ENCODE peak calls at places on chromosomes 7 and 10, in five cellular contexts. One of them, this sample, is unnamed.

GRCh38 chr7:105014725-105015630 is 973 bp downstream of the KMT2E start:
- DNase-seq in RWPE1: peak
- DNase-seq in cardiac muscle cell: peak
- DNase-seq in fibroblast of lung: peak
- DNase-seq in upper lobe of left lung: no peak
- DNase-seq in this sample: peak

GRCh38 chr7:151876112-151876898 is 610 bp downstream of the PRKAG2 start:
- DNase-seq in RWPE1: peak
- DNase-seq in upper lobe of left lung: peak
- DNase-seq in cardiac muscle cell: peak
- DNase-seq in fibroblast of lung: peak
- DNase-seq in this sample: peak

GRCh38 chr10:5446390-5446926 is 34.1 kb downstream of the NET1 start:
- DNase-seq in upper lobe of left lung: peak
- DNase-seq in RWPE1: peak
- DNase-seq in fibroblast of lung: peak
- DNase-seq in cardiac muscle cell: peak
- DNase-seq in this sample: peak

GRCh38 chr10:23868121-23868520 is 340.8 kb upstream of the KIAA1217 start:
- DNase-seq in RWPE1: no peak
- DNase-seq in cardiac muscle cell: no peak
- DNase-seq in upper lobe of left lung: no peak
- DNase-seq in fibroblast of lung: no peak
- DNase-seq in this sample: no peak

GRCh38 chr10:4174197-4174596 is 389.2 kb upstream of the KLF6 start:
- DNase-seq in upper lobe of left lung: no peak
- DNase-seq in RWPE1: no peak
- DNase-seq in fibroblast of lung: no peak
- DNase-seq in cardiac muscle cell: no peak
- DNase-seq in this sample: no peak

GRCh38 chr7:43592321-43592720 is 9.4 kb downstream of the STK17A start:
- DNase-seq in cardiac muscle cell: no peak
- DNase-seq in fibroblast of lung: no peak
- DNase-seq in upper lobe of left lung: no peak
- DNase-seq in RWPE1: no peak
- DNase-seq in this sample: no peak

GRCh38 chr7:831596-832291 is 532 bp upstream of the SUN1 start:
- DNase-seq in RWPE1: peak
- DNase-seq in cardiac muscle cell: peak
- DNase-seq in fibroblast of lung: peak
- DNase-seq in upper lobe of left lung: no peak
- DNase-seq in this sample: no peak

GRCh38 chr7:93043393-93043985 is 74.3 kb downstream of the SAMD9 start:
- DNase-seq in RWPE1: peak
- DNase-seq in cardiac muscle cell: peak
- DNase-seq in upper lobe of left lung: peak
- DNase-seq in fibroblast of lung: peak
- DNase-seq in this sample: peak

GRCh38 chr10:127906548-127907377 is at the start of gene PTPRE:
- DNase-seq in cardiac muscle cell: peak
- DNase-seq in upper lobe of left lung: peak
- DNase-seq in fibroblast of lung: peak
- DNase-seq in RWPE1: peak
- DNase-seq in this sample: peak

GRCh38 chr7:7129381-7129780 is 53.0 kb upstream of the C1GALT1 start:
- DNase-seq in fibroblast of lung: no peak
- DNase-seq in cardiac muscle cell: no peak
- DNase-seq in RWPE1: no peak
- DNase-seq in upper lobe of left lung: no peak
- DNase-seq in this sample: no peak

GRCh38 chr7:139613971-139614411 is 90.5 kb downstream of the CLEC2L start:
- DNase-seq in fibroblast of lung: no peak
- DNase-seq in cardiac muscle cell: no peak
- DNase-seq in upper lobe of left lung: peak
- DNase-seq in RWPE1: no peak
- DNase-seq in this sample: no peak

GRCh38 chr7:71245038-71245437 is 113.1 kb downstream of the GALNT17 start:
- DNase-seq in fibroblast of lung: no peak
- DNase-seq in RWPE1: no peak
- DNase-seq in cardiac muscle cell: no peak
- DNase-seq in upper lobe of left lung: no peak
- DNase-seq in this sample: no peak

GRCh38 chr7:144854839-144855424 is 19.1 kb upstream of the TPK1 start:
- DNase-seq in fibroblast of lung: peak
- DNase-seq in upper lobe of left lung: no peak
- DNase-seq in RWPE1: peak
- DNase-seq in cardiac muscle cell: peak
- DNase-seq in this sample: no peak

GRCh38 chr7:1466524-1467271 is 7.4 kb upstream of the MICALL2 start:
- DNase-seq in fibroblast of lung: peak
- DNase-seq in cardiac muscle cell: peak
- DNase-seq in RWPE1: peak
- DNase-seq in upper lobe of left lung: peak
- DNase-seq in this sample: peak

GRCh38 chr7:108408294-108409004 is 47.8 kb downstream of the NRCAM start:
- DNase-seq in RWPE1: no peak
- DNase-seq in upper lobe of left lung: no peak
- DNase-seq in fibroblast of lung: no peak
- DNase-seq in cardiac muscle cell: no peak
- DNase-seq in this sample: no peak

GRCh38 chr10:49827297-49827696 is 65.2 kb upstream of the OGDHL start:
- DNase-seq in upper lobe of left lung: no peak
- DNase-seq in cardiac muscle cell: no peak
- DNase-seq in RWPE1: no peak
- DNase-seq in fibroblast of lung: no peak
- DNase-seq in this sample: no peak

GRCh38 chr10:63217120-63217605 is 84.0 kb downstream of the NRBF2 start:
- DNase-seq in upper lobe of left lung: no peak
- DNase-seq in fibroblast of lung: peak
- DNase-seq in cardiac muscle cell: peak
- DNase-seq in RWPE1: peak
- DNase-seq in this sample: no peak

GRCh38 chr7:35630024-35630423 is 64.9 kb downstream of the HERPUD2 start:
- DNase-seq in upper lobe of left lung: no peak
- DNase-seq in RWPE1: no peak
- DNase-seq in fibroblast of lung: no peak
- DNase-seq in cardiac muscle cell: no peak
- DNase-seq in this sample: no peak

GRCh38 chr7:103143865-103144264 is 5.0 kb downstream of the NAPEPLD start:
- DNase-seq in fibroblast of lung: no peak
- DNase-seq in cardiac muscle cell: no peak
- DNase-seq in RWPE1: no peak
- DNase-seq in upper lobe of left lung: no peak
- DNase-seq in this sample: no peak

GRCh38 chr10:31186225-31187010 is 132.6 kb upstream of the ZEB1 start:
- DNase-seq in upper lobe of left lung: no peak
- DNase-seq in fibroblast of lung: peak
- DNase-seq in RWPE1: no peak
- DNase-seq in cardiac muscle cell: peak
- DNase-seq in this sample: peak

GRCh38 chr7:157581740-157582139 is 244.9 kb downstream of the DNAJB6 start:
- DNase-seq in RWPE1: no peak
- DNase-seq in fibroblast of lung: no peak
- DNase-seq in upper lobe of left lung: no peak
- DNase-seq in cardiac muscle cell: no peak
- DNase-seq in this sample: no peak

GRCh38 chr7:151876899-151877777 is at the start of gene PRKAG2:
- DNase-seq in RWPE1: peak
- DNase-seq in upper lobe of left lung: peak
- DNase-seq in fibroblast of lung: peak
- DNase-seq in cardiac muscle cell: peak
- DNase-seq in this sample: peak

GRCh38 chr7:137715546-137715945 is 131.2 kb downstream of the DGKI start:
- DNase-seq in fibroblast of lung: peak
- DNase-seq in upper lobe of left lung: no peak
- DNase-seq in RWPE1: no peak
- DNase-seq in cardiac muscle cell: no peak
- DNase-seq in this sample: no peak

GRCh38 chr7:87220734-87221215 is 1.2 kb upstream of the TMEM243 start:
- DNase-seq in RWPE1: peak
- DNase-seq in cardiac muscle cell: peak
- DNase-seq in fibroblast of lung: peak
- DNase-seq in upper lobe of left lung: no peak
- DNase-seq in this sample: no peak

GRCh38 chr7:131959106-131959812 is 402.8 kb upstream of the PODXL start:
- DNase-seq in fibroblast of lung: no peak
- DNase-seq in upper lobe of left lung: no peak
- DNase-seq in RWPE1: no peak
- DNase-seq in cardiac muscle cell: peak
- DNase-seq in this sample: no peak

GRCh38 chr7:24821045-24821853 is 64.0 kb upstream of the GSDME start:
- DNase-seq in cardiac muscle cell: peak
- DNase-seq in upper lobe of left lung: no peak
- DNase-seq in RWPE1: peak
- DNase-seq in fibroblast of lung: peak
- DNase-seq in this sample: no peak

GRCh38 chr7:26500749-26501352 is 209.2 kb downstream of the SNX10 start:
- DNase-seq in cardiac muscle cell: peak
- DNase-seq in RWPE1: peak
- DNase-seq in fibroblast of lung: peak
- DNase-seq in upper lobe of left lung: no peak
- DNase-seq in this sample: no peak

GRCh38 chr7:14836571-14837189 is 65.9 kb downstream of the DGKB start:
- DNase-seq in upper lobe of left lung: no peak
- DNase-seq in fibroblast of lung: peak
- DNase-seq in RWPE1: peak
- DNase-seq in cardiac muscle cell: peak
- DNase-seq in this sample: no peak

GRCh38 chr10:77060913-77061312 is 576.7 kb downstream of the KCNMA1 start:
- DNase-seq in fibroblast of lung: peak
- DNase-seq in RWPE1: no peak
- DNase-seq in upper lobe of left lung: no peak
- DNase-seq in cardiac muscle cell: no peak
- DNase-seq in this sample: no peak
- TF ChIP-seq CTCF in fibroblast of lung: no peak
- TF ChIP-seq CTCF in RWPE1: no peak
- TF ChIP-seq CTCF in upper lobe of left lung: no peak
- TF ChIP-seq CTCF in cardiac muscle cell: no peak
- TF ChIP-seq CTCF in this sample: no peak

DNA sequence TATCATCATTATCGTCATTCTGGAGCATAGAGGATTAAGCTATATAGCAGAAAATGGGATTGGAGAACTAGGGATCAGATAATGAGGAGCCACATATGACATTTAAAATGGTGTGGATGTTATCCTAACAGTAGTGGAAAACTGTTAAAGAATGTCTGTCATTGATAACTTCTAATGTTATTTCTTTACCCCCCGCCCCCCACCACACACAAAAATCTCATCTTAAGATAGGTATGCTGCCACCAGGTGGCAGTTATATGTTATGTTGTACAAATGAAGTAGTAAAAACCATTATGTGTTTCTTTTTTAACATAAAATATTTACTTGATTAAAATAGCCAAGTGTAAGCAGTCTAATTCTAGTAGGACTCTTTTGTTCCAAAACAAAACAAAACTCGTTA is 13.0 kb downstream of the AKAP9 start:
- DNase-seq in upper lobe of left lung: no peak
- DNase-seq in fibroblast of lung: peak
- DNase-seq in RWPE1: peak
- DNase-seq in cardiac muscle cell: peak
- DNase-seq in this sample: no peak
- TF ChIP-seq CTCF in upper lobe of left lung: no peak
- TF ChIP-seq CTCF in fibroblast of lung: peak
- TF ChIP-seq CTCF in RWPE1: peak
- TF ChIP-seq CTCF in cardiac muscle cell: peak
- TF ChIP-seq CTCF in this sample: peak

GRCh38 chr10:96740579-96741281 is 20.4 kb upstream of the PIK3AP1 start:
- DNase-seq in RWPE1: no peak
- DNase-seq in fibroblast of lung: no peak
- DNase-seq in upper lobe of left lung: no peak
- DNase-seq in cardiac muscle cell: peak
- DNase-seq in this sample: no peak

GRCh38 chr10:96747734-96748550 is 27.6 kb upstream of the PIK3AP1 start:
- DNase-seq in cardiac muscle cell: no peak
- DNase-seq in upper lobe of left lung: no peak
- DNase-seq in fibroblast of lung: no peak
- DNase-seq in RWPE1: no peak
- DNase-seq in this sample: no peak

GRCh38 chr10:96743988-96744585 is 23.8 kb upstream of the PIK3AP1 start:
- DNase-seq in cardiac muscle cell: no peak
- DNase-seq in fibroblast of lung: peak
- DNase-seq in RWPE1: no peak
- DNase-seq in upper lobe of left lung: no peak
- DNase-seq in this sample: no peak

GRCh38 chr10:96745950-96746349 is 25.6 kb upstream of the PIK3AP1 start:
- DNase-seq in fibroblast of lung: no peak
- DNase-seq in RWPE1: no peak
- DNase-seq in cardiac muscle cell: no peak
- DNase-seq in upper lobe of left lung: no peak
- DNase-seq in this sample: no peak

DNA sequence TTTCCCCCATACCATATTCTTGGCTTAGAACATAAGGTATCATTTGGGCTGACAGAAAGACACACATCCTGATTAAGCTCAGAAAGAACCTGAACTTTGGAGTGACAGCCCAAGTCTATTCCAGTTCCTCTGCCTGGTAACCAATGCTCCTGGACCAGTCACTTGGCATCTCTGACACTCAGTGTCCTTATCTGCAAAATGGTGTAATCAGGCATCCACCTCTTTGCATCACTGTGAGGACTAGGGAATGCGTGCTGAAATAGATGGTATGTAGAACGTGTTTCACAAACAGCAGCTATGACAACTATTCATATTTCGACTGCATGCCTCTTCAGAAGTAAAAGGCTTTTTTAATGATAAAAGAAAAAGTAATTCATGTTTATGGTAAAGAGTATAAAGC is 26.2 kb upstream of the PIK3AP1 start:
- DNase-seq in upper lobe of left lung: no peak
- DNase-seq in cardiac muscle cell: peak
- DNase-seq in RWPE1: no peak
- DNase-seq in fibroblast of lung: no peak
- DNase-seq in this sample: no peak
- TF ChIP-seq CTCF in upper lobe of left lung: no peak
- TF ChIP-seq CTCF in cardiac muscle cell: no peak
- TF ChIP-seq CTCF in RWPE1: no peak
- TF ChIP-seq CTCF in fibroblast of lung: no peak
- TF ChIP-seq CTCF in this sample: no peak

GRCh38 chr7:80047856-80048459 is 86.7 kb upstream of the GNAI1 start:
- DNase-seq in RWPE1: peak
- DNase-seq in upper lobe of left lung: no peak
- DNase-seq in fibroblast of lung: no peak
- DNase-seq in cardiac muscle cell: peak
- DNase-seq in this sample: no peak
- TF ChIP-seq CTCF in RWPE1: peak
- TF ChIP-seq CTCF in upper lobe of left lung: no peak
- TF ChIP-seq CTCF in fibroblast of lung: peak
- TF ChIP-seq CTCF in cardiac muscle cell: peak
- TF ChIP-seq CTCF in this sample: peak

GRCh38 chr10:47237316-47238260 is 62.4 kb upstream of the GDF10 start:
- DNase-seq in fibroblast of lung: no peak
- DNase-seq in cardiac muscle cell: no peak
- DNase-seq in upper lobe of left lung: no peak
- DNase-seq in RWPE1: no peak
- DNase-seq in this sample: no peak
- TF ChIP-seq CTCF in fibroblast of lung: no peak
- TF ChIP-seq CTCF in cardiac muscle cell: no peak
- TF ChIP-seq CTCF in upper lobe of left lung: no peak
- TF ChIP-seq CTCF in RWPE1: no peak
- TF ChIP-seq CTCF in this sample: no peak